ENCODE peak calls at places on chromosomes 1 and 21, in eight cellular contexts. M is NCI-H187; Y is progenitor cell of endocrine pancreas; H is Panc1; P is stimulated activated CD8-positive, alpha-beta memory T cell treated with anti-CD3 and anti-CD28 coated beads, Interleukin-7, amount 100 ng/mL, for 24 hours; V is RCC 7860; X is retina; N is left ventricle myocardium inferior. T is an unnamed sample.

GRCh38 chr1:178283409-178283808 is 189.5 kb downstream of the RASAL2 start:
- DNase-seq in P (no peak), Y (no peak), V (no peak), H (no peak), M (no peak), X (no peak), N (no peak), T (no peak)

GRCh38 chr1:107529511-107530149 is 388.8 kb downstream of the NTNG1 start:
- DNase-seq in M (no peak), V (peak), N (no peak), P (no peak), Y (no peak), H (peak), X (peak), T (no peak)

GRCh38 chr1:55813619-55814018 is 598.5 kb upstream of the USP24 start:
- DNase-seq in N (peak), X (no peak), Y (no peak), M (no peak), P (no peak), V (peak), H (no peak), T (peak)

GRCh38 chr21:39556176-39556575 is 56.6 kb upstream of the B3GALT5 start:
- DNase-seq in V (no peak), M (peak), X (peak), Y (no peak), P (no peak), N (no peak), H (no peak), T (no peak)

GRCh38 chr1:85277027-85277625 is 694 bp upstream of the BCL10 start:
- DNase-seq in V (no peak), P (no peak), M (no peak), H (no peak), N (no peak), X (no peak), Y (no peak), T (no peak)

GRCh38 chr1:167057297-167057688 is 32.9 kb downstream of the GPA33 start:
- DNase-seq in V (peak), H (no peak), P (no peak), N (no peak), X (peak), Y (no peak), M (peak), T (no peak)

GRCh38 chr1:154350383-154350782 is 25.1 kb downstream of the ATP8B2 start:
- DNase-seq in H (no peak), Y (no peak), P (no peak), M (no peak), N (no peak), V (no peak), X (no peak), T (no peak)

GRCh38 chr1:165189011-165189410 is 167.5 kb downstream of the LMX1A start:
- DNase-seq in H (no peak), M (no peak), N (no peak), Y (no peak), P (no peak), V (no peak), X (no peak), T (no peak)

GRCh38 chr1:115056395-115056798 is 26.8 kb downstream of the TSHB start:
- DNase-seq in Y (no peak), H (no peak), M (no peak), V (peak), N (no peak), P (no peak), X (peak), T (no peak)

GRCh38 chr1:226678701-226679100 is 60.4 kb downstream of the ITPKB start:
- DNase-seq in P (no peak), M (no peak), V (no peak), X (no peak), H (no peak), Y (no peak), N (no peak), T (no peak)

GRCh38 chr1:89962024-89962741 is 32.7 kb upstream of the ZNF326 start:
- DNase-seq in Y (no peak), V (peak), N (no peak), P (no peak), H (no peak), X (no peak), M (no peak), T (no peak)

GRCh38 chr1:172708452-172708851 is 49.5 kb downstream of the FASLG start:
- DNase-seq in H (no peak), Y (no peak), X (no peak), M (no peak), N (no peak), V (no peak), P (no peak), T (no peak)

T was measured in Right ventricle myocardium superior.